ENCODE peak calls at places on chromosomes 4 and X, in eight cellular contexts. N is ELR; P is WERI-Rb-1; S is substantia nigra; F is stimulated activated CD4-positive, alpha-beta T cell treated with anti-CD3 and anti-CD28 coated beads, Interleukin-1b, Interleukin-23, amount 100 ng/mL, for 1 hour; X is head of caudate nucleus; Q is osteoblast; L is HEK293T. B is an unnamed sample.

GRCh38 chr4:77762531-77762930 is 56.6 kb downstream of the CNOT6L start:
- DNase-seq in N (no peak), P (no peak), S (no peak), F (no peak), X (no peak), Q (no peak), L (no peak), B (no peak)

GRCh38 chrX:143165778-143166177 is 140.1 kb downstream of the SPANXN4 start:
- DNase-seq in N (no peak), P (no peak), S (no peak), F (no peak), X (no peak), Q (no peak), L (no peak), B (no peak)

GRCh38 chr4:77052352-77052751 is 23.4 kb downstream of the CCNI start:
- DNase-seq in N (peak; percentile 66), P (peak; percentile 67), S (peak; percentile 6), F (peak; percentile 18), X (no peak), Q (no peak), L (peak; percentile 46), B (no peak)

GRCh38 chrX:1391370-1391706 is 575 bp downstream of the SLC25A6 start:
- DNase-seq in N (no peak), P (peak; percentile 89), S (no peak), F (no peak), X (peak; percentile 91), Q (peak; percentile 99), L (peak; percentile 90), B (no peak)

GRCh38 chrX:154443479-154443910 is 446 bp upstream of the FAM50A start:
- DNase-seq in N (peak; percentile 30), P (no peak), S (no peak), F (no peak), X (no peak), Q (peak; percentile 86), L (peak; percentile 31), B (no peak)

GRCh38 chrX:118325453-118325852 is 20.5 kb upstream of the WDR44 start:
- DNase-seq in N (peak; percentile 13), P (no peak), S (no peak), F (no peak), X (no peak), Q (no peak), L (peak; percentile 23), B (no peak)

GRCh38 chr4:114474401-114474800 is 124.2 kb upstream of the UGT8 start:
- DNase-seq in N (no peak), P (no peak), S (no peak), F (no peak), X (no peak), Q (no peak), L (no peak), B (no peak)

GRCh38 chr4:55754754-55755350 is 64.7 kb upstream of the EXOC1L start:
- DNase-seq in N (peak; percentile 87), P (no peak), S (no peak), F (no peak), X (no peak), Q (peak; percentile 36), L (no peak), B (no peak)

GRCh38 chrX:37871626-37872302 is 24.4 kb upstream of the DYNLT3 start:
- DNase-seq in N (peak; percentile 90), P (no peak), S (no peak), F (no peak), X (no peak), Q (peak; percentile 87), L (peak; percentile 31), B (peak; percentile 3)

GRCh38 chr4:85968945-85969830 is 390.7 kb downstream of the MAPK10 start:
- DNase-seq in N (peak; percentile 80), P (no peak), S (no peak), F (no peak), X (no peak), Q (peak; percentile 31), L (peak; percentile 49), B (no peak)

GRCh38 chr4:141375855-141376254 is 155.2 kb downstream of the ZNF330 start:
- DNase-seq in N (peak; percentile 85), P (no peak), S (no peak), F (no peak), X (no peak), Q (peak; percentile 92), L (peak; percentile 14), B (no peak)

GRCh38 chr4:108072300-108072699 is 82.6 kb downstream of the HADH start:
- DNase-seq in N (no peak), P (no peak), S (no peak), F (peak; percentile 29), X (no peak), Q (no peak), L (peak; percentile 24), B (no peak)

GRCh38 chr4:74874785-74875367 is 58.0 kb upstream of the PARM1 start:
- DNase-seq in N (peak; percentile 76), P (peak; percentile 29), S (peak; percentile 1), F (no peak), X (no peak), Q (no peak), L (peak; percentile 63), B (peak; percentile 2)

GRCh38 chrX:45621356-45622041 is 420.8 kb upstream of the DIPK2B start:
- DNase-seq in N (peak; percentile 90), P (no peak), S (no peak), F (no peak), X (no peak), Q (peak; percentile 83), L (no peak), B (no peak)

GRCh38 chr4:126172126-126172525 is 857.4 kb downstream of the FAT4 start:
- DNase-seq in N (no peak), P (no peak), S (no peak), F (no peak), X (no peak), Q (no peak), L (no peak), B (no peak)

GRCh38 chrX:28022371-28022770 is 41.1 kb upstream of the DCAF8L1 start:
- DNase-seq in N (no peak), P (no peak), S (no peak), F (no peak), X (no peak), Q (no peak), L (no peak), B (no peak)

GRCh38 chr4:95165926-95166524 is 382.7 kb downstream of the UNC5C start:
- DNase-seq in N (peak; percentile 60), P (peak; percentile 43), S (no peak), F (no peak), X (no peak), Q (no peak), L (peak; percentile 51), B (no peak)

GRCh38 chr4:76550966-76551780 is 116.1 kb downstream of the SHROOM3 start:
- DNase-seq in N (peak; percentile 44), P (no peak), S (no peak), F (no peak), X (no peak), Q (peak; percentile 54), L (no peak), B (no peak)

GRCh38 chr4:154142664-154143063 is 348.9 kb downstream of the DCHS2 start:
- DNase-seq in N (no peak), P (no peak), S (no peak), F (no peak), X (no peak), Q (no peak), L (no peak), B (no peak)

GRCh38 chr4:139492429-139492828 is 38.5 kb downstream of the RAB33B start:
- DNase-seq in N (no peak), P (no peak), S (no peak), F (no peak), X (no peak), Q (no peak), L (no peak), B (no peak)

GRCh38 chrX:118261136-118261535 is 84.8 kb upstream of the WDR44 start:
- DNase-seq in N (no peak), P (no peak), S (no peak), F (no peak), X (no peak), Q (no peak), L (no peak), B (no peak)

GRCh38 chr4:3706111-3706511 is 60.1 kb upstream of the ADRA2C start:
- DNase-seq in N (no peak), P (peak; percentile 45), S (no peak), F (no peak), X (peak; percentile 10), Q (no peak), L (no peak), B (no peak)

GRCh38 chr4:36414248-36414647 is 132.8 kb downstream of the DTHD1 start:
- DNase-seq in N (peak; percentile 19), P (no peak), S (no peak), F (no peak), X (no peak), Q (no peak), L (no peak), B (no peak)

GRCh38 chr4:42483426-42484379 is 86.4 kb downstream of the SHISA3 start:
- DNase-seq in N (no peak), P (no peak), S (no peak), F (no peak), X (no peak), Q (no peak), L (no peak), B (no peak)

GRCh38 chr4:108415389-108415788 is 205.0 kb upstream of the RPL34 start:
- DNase-seq in N (no peak), P (no peak), S (no peak), F (no peak), X (no peak), Q (no peak), L (no peak), B (no peak)